ENCODE peak calls at places on chromosomes 4 and X, in eight cellular contexts. H is IMR-90, T is neural crest cell, B is ACHN, V is DMS153, G is AG08395, S is AG04450, R is brain microvascular endothelial cell. J is an unnamed sample.

GRCh38 chrX:32530802-32531403 is 680.4 kb downstream of the DMD start:
- DNase-seq in H (peak), T (peak), B (peak), V (no peak), G (peak), S (peak), R (peak), J (peak)

GRCh38 chr4:107893171-107894137 is 37.9 kb upstream of the CYP2U1 start:
- DNase-seq in H (peak), T (no peak), B (no peak), V (peak), G (no peak), S (no peak), R (no peak), J (no peak)

GRCh38 chr4:105399535-105400161 is 74.2 kb downstream of the PPA2 start:
- DNase-seq in H (peak), T (no peak), B (peak), V (no peak), G (peak), S (peak), R (peak), J (no peak)

GRCh38 chr4:40492747-40493146 is 136.9 kb downstream of the RBM47 start:
- DNase-seq in H (no peak), T (no peak), B (no peak), V (no peak), G (no peak), S (no peak), R (no peak), J (no peak)

GRCh38 chrX:118420462-118420861 is 74.6 kb downstream of the WDR44 start:
- DNase-seq in H (peak), T (no peak), B (peak), V (no peak), G (peak), S (peak), R (peak), J (no peak)

GRCh38 chr4:26746742-26747351 is 113.8 kb upstream of the STIM2 start:
- DNase-seq in H (no peak), T (no peak), B (no peak), V (no peak), G (no peak), S (no peak), R (no peak), J (no peak)

GRCh38 chr4:184275766-184276165 is 58.1 kb upstream of the ENPP6 start:
- DNase-seq in H (peak), T (no peak), B (no peak), V (no peak), G (no peak), S (no peak), R (no peak), J (no peak)

GRCh38 chr4:25182941-25183340 is 22.7 kb upstream of the SEPSECS start:
- DNase-seq in H (no peak), T (no peak), B (no peak), V (no peak), G (no peak), S (no peak), R (no peak), J (no peak)

GRCh38 chrX:40809210-40809609 is 73.9 kb upstream of the MED14 start:
- DNase-seq in H (peak), T (no peak), B (peak), V (no peak), G (peak), S (no peak), R (no peak), J (no peak)